ENCODE peak calls at places on chromosomes 16 and 17, in six cellular contexts. H, N, C, X, T and G are unnamed samples.

GRCh38 chr16:19212059-19212458 is 44.0 kb downstream of the SYT17 start:
- DNase-seq in C (no peak), H (no peak), T (no peak), X (no peak), N (no peak), G (no peak)

GRCh38 chr17:37742762-37743611 is 1.9 kb downstream of the HNF1B start:
- DNase-seq in T (no peak), H (peak), C (peak), N (no peak), X (no peak), G (no peak)

GRCh38 chr16:49788505-49788904 is 67.4 kb downstream of the ZNF423 start:
- DNase-seq in C (no peak), N (no peak), T (no peak), X (no peak), H (no peak), G (peak)

GRCh38 chr16:68737046-68737729 is at the start of gene CDH1:
- DNase-seq in C (peak), N (no peak), X (peak), T (no peak), H (peak), G (no peak)

GRCh38 chr16:17346774-17347569 is 123.8 kb downstream of the XYLT1 start:
- DNase-seq in N (no peak), T (no peak), X (no peak), C (no peak), H (no peak), G (no peak)

GRCh38 chr17:46809110-46809571 is 9.4 kb downstream of the WNT3 start:
- DNase-seq in T (no peak), H (no peak), C (no peak), X (no peak), N (no peak), G (no peak)

GRCh38 chr17:28144019-28144418 is 101.5 kb downstream of the NLK start:
- DNase-seq in X (no peak), H (no peak), C (no peak), T (no peak), N (no peak), G (no peak)

GRCh38 chr16:88479795-88480760 is 27.0 kb downstream of the ZFPM1 start:
- DNase-seq in H (no peak), N (no peak), T (no peak), C (no peak), X (no peak), G (no peak)

GRCh38 chr16:58222532-58223316 is 24.8 kb upstream of the CSNK2A2 start:
- DNase-seq in H (peak), T (no peak), C (peak), N (peak), X (peak), G (peak)

GRCh38 chr17:68719431-68719830 is 118.3 kb upstream of the FAM20A start:
- DNase-seq in H (no peak), X (no peak), N (no peak), T (no peak), C (no peak), G (peak)

GRCh38 chr17:29959658-29960337 is 18.4 kb downstream of the EFCAB5 start:
- DNase-seq in H (no peak), C (no peak), X (no peak), T (no peak), N (no peak), G (peak)

GRCh38 chr17:68325961-68326360 is 34.7 kb downstream of the ARSG start:
- DNase-seq in C (no peak), N (no peak), T (no peak), H (no peak), X (no peak), G (no peak)

GRCh38 chr17:7839890-7840260 is 5.9 kb downstream of the KDM6B start:
- DNase-seq in X (no peak), C (no peak), N (no peak), H (no peak), T (no peak), G (peak)

GRCh38 chr16:85313541-85314208 is 201.4 kb upstream of the CIBAR2 start:
- DNase-seq in H (no peak), N (no peak), X (peak), C (no peak), T (no peak), G (peak)

GRCh38 chr16:48608452-48608851 is 1.5 kb downstream of the N4BP1 start:
- DNase-seq in H (no peak), N (no peak), C (no peak), X (peak), T (no peak), G (no peak)

GRCh38 chr17:17041018-17041521 is 1.2 kb upstream of the MPRIP start:
- DNase-seq in H (peak), C (no peak), X (peak), T (peak), N (peak), G (peak)

GRCh38 chr16:69872888-69873287 is 78.2 kb upstream of the CLEC18A start:
- DNase-seq in T (no peak), N (no peak), C (no peak), X (no peak), H (no peak), G (no peak)

GRCh38 chr16:84156342-84156784 is 11.3 kb downstream of the DNAAF1 start:
- DNase-seq in N (peak), T (no peak), X (peak), C (peak), H (peak), G (no peak)

GRCh38 chr16:2142942-2143868 is 5.2 kb upstream of the RAB26 start:
- DNase-seq in T (no peak), N (no peak), X (peak), C (no peak), H (peak), G (no peak)

GRCh38 chr17:64533784-64534183 is 27.0 kb downstream of the CEP95 start:
- DNase-seq in N (no peak), C (no peak), T (no peak), H (no peak), X (no peak), G (no peak)

GRCh38 chr17:62950067-62950466 is 16.0 kb upstream of the TANC2 start:
- DNase-seq in C (peak), X (peak), H (no peak), T (peak), N (peak), G (peak)

GRCh38 chr16:77459534-77460412 is 24.9 kb upstream of the ADAMTS18 start:
- DNase-seq in T (no peak), N (no peak), X (no peak), H (no peak), C (no peak), G (no peak)

GRCh38 chr17:68910256-68910705 is 44.9 kb downstream of the ABCA8 start:
- DNase-seq in N (no peak), X (peak), T (no peak), H (peak), C (no peak), G (peak)

GRCh38 chr17:59842901-59843652 is 49.7 kb downstream of the TUBD1 start:
- DNase-seq in H (peak), T (peak), N (peak), X (peak), C (peak), G (peak)

GRCh38 chr17:74963656-74964055 is 8.9 kb downstream of the HID1 start:
- DNase-seq in X (no peak), T (no peak), H (no peak), C (no peak), N (no peak), G (no peak)

GRCh38 chr17:17876959-17877547 is 40.3 kb upstream of the SREBF1 start:
- DNase-seq in H (no peak), C (no peak), X (no peak), T (no peak), N (peak), G (peak)

GRCh38 chr16:4081577-4082021 is 34.6 kb downstream of the ADCY9 start:
- DNase-seq in N (no peak), C (no peak), X (no peak), H (no peak), T (no peak), G (peak)

GRCh38 chr17:59848778-59849177 is 44.0 kb downstream of the TUBD1 start:
- DNase-seq in T (peak), H (peak), X (peak), N (peak), C (peak), G (peak)

GRCh38 chr17:77045441-77046041 is 95.2 kb upstream of the SEC14L1 start:
- DNase-seq in C (no peak), H (no peak), T (no peak), N (peak), X (peak), G (peak)

GRCh38 chr16:70520612-70521297 is 2.6 kb downstream of the COG4 start:
- DNase-seq in H (peak), C (no peak), N (peak), T (peak), X (peak), G (peak)

GRCh38 chr16:525520-526180 is 1.9 kb upstream of the CAPN15 start:
- DNase-seq in H (peak), T (peak), X (peak), C (peak), N (peak), G (peak)

GRCh38 chr17:6475411-6475810 is 31.2 kb downstream of the PIMREG start:
- DNase-seq in H (no peak), C (no peak), X (peak), T (no peak), N (no peak), G (no peak)

GRCh38 chr17:64125937-64126336 is 4.0 kb downstream of the ERN1 start:
- DNase-seq in H (no peak), X (no peak), T (no peak), N (no peak), C (no peak), G (peak)

GRCh38 chr16:626787-627457 is 3.9 kb upstream of the WFIKKN1 start:
- DNase-seq in N (peak), C (no peak), X (peak), H (peak), T (peak), G (peak)